ENCODE peak calls at places on chromosome 10, in six cellular contexts. B is NCI-H510A treated with DMSO at 0.1 percent for 48 hours, H is transverse colon, V is substantia nigra, L is mammary epithelial cell, N is WTC11. J is an unnamed sample.

GRCh38 chr10:32331606-32332005 is 15.4 kb downstream of the EPC1 start:
- DNase-seq in B (no peak), H (no peak), V (no peak), L (no peak), N (no peak), J (no peak)

GRCh38 chr10:7520496-7521485 is 110.0 kb upstream of the SFMBT2 start:
- DNase-seq in B (no peak), H (no peak), V (no peak), L (no peak), N (no peak), J (no peak)

GRCh38 chr10:88256013-88256680 is 327.0 kb downstream of the RNLS start:
- DNase-seq in B (no peak), H (no peak), V (no peak), L (no peak), N (no peak), J (no peak)

GRCh38 chr10:30158325-30158960 is 99.1 kb upstream of the JCAD start:
- DNase-seq in B (no peak), H (no peak), V (no peak), L (peak), N (no peak), J (no peak)

GRCh38 chr10:90062786-90063185 is 361.4 kb downstream of the KIF20B start:
- DNase-seq in B (no peak), H (no peak), V (no peak), L (no peak), N (no peak), J (no peak)

GRCh38 chr10:14569274-14570060 is 205.2 kb downstream of the FAM107B start:
- DNase-seq in B (no peak), H (peak), V (no peak), L (no peak), N (no peak), J (no peak)

GRCh38 chr10:64385355-64385754 is 864.2 kb downstream of the REEP3 start:
- DNase-seq in B (no peak), H (no peak), V (no peak), L (no peak), N (peak), J (no peak)

GRCh38 chr10:43396061-43396927 is 12.7 kb downstream of the HNRNPF start:
- DNase-seq in B (peak), H (peak), V (peak), L (peak), N (peak), J (peak)

GRCh38 chr10:123553810-123554430 is 112.2 kb upstream of the GPR26 start:
- DNase-seq in B (no peak), H (no peak), V (no peak), L (no peak), N (no peak), J (no peak)

GRCh38 chr10:86287422-86287793 is 79.2 kb downstream of the GRID1 start:
- DNase-seq in B (no peak), H (no peak), V (no peak), L (no peak), N (no peak), J (no peak)